ENCODE peak calls at places on chromosomes 4 and X, in four cellular contexts. L is sigmoid colon, J is RPMI7951, O is GM04503. M is an unnamed sample.

GRCh38 chrX:120456973-120457372 is 12.1 kb downstream of the LAMP2 start:
- DNase-seq in J (peak), L (no peak), O (no peak), M (peak)

GRCh38 chrX:7110821-7111276 is 36.7 kb upstream of the STS start:
- DNase-seq in J (peak), O (no peak), L (no peak), M (no peak)

GRCh38 chrX:96763608-96764007 is 79.0 kb downstream of the DIAPH2 start:
- DNase-seq in J (no peak), O (no peak), L (no peak), M (no peak)

GRCh38 chrX:95626748-95627147 is 1057.9 kb upstream of the DIAPH2 start:
- DNase-seq in J (no peak), O (no peak), L (no peak), M (no peak)

GRCh38 chr4:10121568-10122097 is 5.0 kb upstream of the WDR1 start:
- DNase-seq in L (no peak), J (no peak), O (no peak), M (no peak)

GRCh38 chr4:37603070-37603468 is 83.1 kb downstream of the RELL1 start:
- DNase-seq in L (peak), J (peak), O (no peak), M (peak)

GRCh38 chr4:7214359-7214758 is 22.0 kb downstream of the SORCS2 start:
- DNase-seq in L (no peak), O (no peak), J (peak), M (no peak)

GRCh38 chrX:3550160-3550765 is 163.2 kb downstream of the PRKX start:
- DNase-seq in J (peak), O (no peak), L (no peak), M (no peak)

GRCh38 chr4:101292901-101293300 is 54.4 kb downstream of the PPP3CA start:
- DNase-seq in O (peak), L (no peak), J (no peak), M (peak)

GRCh38 chr4:166017804-166018203 is 144.8 kb downstream of the TLL1 start:
- DNase-seq in J (no peak), L (no peak), O (no peak), M (no peak)

GRCh38 chrX:142096263-142096662 is 108.8 kb downstream of the MAGEC2 start:
- DNase-seq in L (no peak), J (no peak), O (no peak), M (no peak)

GRCh38 chr4:169571435-169571834 is 40.9 kb downstream of the NEK1 start:
- DNase-seq in J (no peak), O (no peak), L (no peak), M (no peak)

GRCh38 chr4:168221298-168221697 is 97.3 kb downstream of the DDX60 start:
- DNase-seq in J (peak), O (peak), L (no peak), M (peak)

GRCh38 chr4:145061325-145061920 is 36.6 kb downstream of the ANAPC10 start:
- DNase-seq in J (peak), L (no peak), O (no peak), M (no peak)

GRCh38 chr4:24089831-24090531 is 200.1 kb upstream of the PPARGC1A start:
- DNase-seq in J (peak), L (no peak), O (no peak), M (no peak)

GRCh38 chr4:37392540-37393255 is 148.2 kb downstream of the NWD2 start:
- DNase-seq in J (peak), L (peak), O (no peak), M (no peak)

GRCh38 chr4:27684501-27685077 is 823.9 kb downstream of the STIM2 start:
- DNase-seq in J (peak), L (peak), O (peak), M (no peak)

GRCh38 chr4:151231915-151232595 is 44.9 kb upstream of the PRSS48 start:
- DNase-seq in J (no peak), L (no peak), O (no peak), M (no peak)

GRCh38 chr4:93384897-93385296 is 443.7 kb upstream of the ATOH1 start:
- DNase-seq in O (no peak), L (no peak), J (no peak), M (no peak)

GRCh38 chrX:109270580-109271484 is 211.1 kb downstream of the GUCY2F start:
- DNase-seq in O (no peak), J (peak), L (no peak), M (no peak)

GRCh38 chr4:53313510-53313909 is 52.4 kb downstream of the SCFD2 start:
- DNase-seq in L (no peak), O (no peak), J (peak), M (no peak)

GRCh38 chrX:145190801-145191389 is 56.4 kb upstream of the SPANXN1 start:
- DNase-seq in L (no peak), J (peak), O (no peak), M (no peak)

GRCh38 chrX:3598046-3598605 is 115.3 kb downstream of the PRKX start:
- DNase-seq in J (no peak), O (no peak), L (no peak), M (no peak)

GRCh38 chr4:6694177-6694901 is 661 bp downstream of the S100P start:
- DNase-seq in O (no peak), J (no peak), L (no peak), M (no peak)

GRCh38 chr4:185872747-185873380 is 60.9 kb upstream of the SORBS2 start:
- DNase-seq in O (no peak), J (no peak), L (no peak), M (no peak)

GRCh38 chrX:143869018-143869417 is 14.9 kb upstream of the UBE2NL start:
- DNase-seq in J (no peak), O (no peak), L (no peak), M (no peak)

GRCh38 chr4:7248857-7249256 is 56.5 kb downstream of the SORCS2 start:
- DNase-seq in O (no peak), L (no peak), J (no peak), M (no peak)

GRCh38 chr4:29970626-29971025 is 749.5 kb upstream of the PCDH7 start:
- DNase-seq in O (no peak), L (no peak), J (no peak), M (peak)

GRCh38 chrX:125710403-125711062 is 390.9 kb downstream of the TEX13C start:
- DNase-seq in L (no peak), J (no peak), O (no peak), M (no peak)

GRCh38 chrX:129996120-129996519 is 13.7 kb downstream of the BCORL1 start:
- DNase-seq in L (no peak), J (peak), O (peak), M (peak)

GRCh38 chr4:8656185-8656517 is 63.6 kb downstream of the CPZ start:
- DNase-seq in L (peak), J (no peak), O (no peak), M (no peak)

GRCh38 chr4:140144050-140144449 is 9.9 kb downstream of the MAML3 start:
- DNase-seq in L (no peak), J (no peak), O (no peak), M (no peak)

GRCh38 chrX:66013195-66013816 is 26.6 kb downstream of the VSIG4 start:
- DNase-seq in O (no peak), L (no peak), J (no peak), M (no peak)

GRCh38 chrX:38672646-38673045 is 111.3 kb downstream of the TSPAN7 start:
- DNase-seq in J (no peak), O (no peak), L (no peak), M (no peak)

GRCh38 chrX:19064175-19064574 is 58.1 kb downstream of the ADGRG2 start:
- DNase-seq in L (no peak), O (no peak), J (no peak), M (no peak)

GRCh38 chr4:127875791-127876190 is 4.9 kb upstream of the PLK4 start:
- DNase-seq in J (no peak), O (no peak), L (no peak), M (no peak)

GRCh38 chr4:109721033-109721432 is 8.8 kb downstream of the PLA2G12A start:
- DNase-seq in L (no peak), J (peak), O (no peak), M (no peak)

GRCh38 chr4:84366932-84367331 is 132.2 kb downstream of the NKX6-1 start:
- DNase-seq in O (no peak), L (no peak), J (no peak), M (no peak)

M was measured in AG09309.